ENCODE peak calls at places on chromosome 10, in six cellular contexts. One of them, this sample, is unnamed.

GRCh38 chr10:124989526-124989925 is 47.6 kb downstream of the ZRANB1 start:
- DNase-seq in natural killer cell: no peak
- DNase-seq in AG04449: no peak
- DNase-seq in foreskin fibroblast: peak; percentile 20
- DNase-seq in Panc1: no peak
- DNase-seq in brain microvascular endothelial cell: no peak
- DNase-seq in this sample: no peak

GRCh38 chr10:127690176-127690575 is 46.8 kb upstream of the FOXI2 start:
- DNase-seq in brain microvascular endothelial cell: no peak
- DNase-seq in natural killer cell: no peak
- DNase-seq in AG04449: no peak
- DNase-seq in foreskin fibroblast: no peak
- DNase-seq in Panc1: no peak
- DNase-seq in this sample: no peak

GRCh38 chr10:17831326-17831725 is 22.2 kb downstream of the MRC1 start:
- DNase-seq in AG04449: no peak
- DNase-seq in Panc1: no peak
- DNase-seq in brain microvascular endothelial cell: no peak
- DNase-seq in foreskin fibroblast: no peak
- DNase-seq in natural killer cell: no peak
- DNase-seq in this sample: no peak

GRCh38 chr10:6665847-6666246 is 85.8 kb upstream of the PRKCQ start:
- DNase-seq in foreskin fibroblast: no peak
- DNase-seq in brain microvascular endothelial cell: no peak
- DNase-seq in AG04449: no peak
- DNase-seq in Panc1: no peak
- DNase-seq in natural killer cell: no peak
- DNase-seq in this sample: no peak

GRCh38 chr10:61935085-61935484 is 33.6 kb downstream of the ARID5B start:
- DNase-seq in natural killer cell: no peak
- DNase-seq in AG04449: no peak
- DNase-seq in brain microvascular endothelial cell: no peak
- DNase-seq in Panc1: no peak
- DNase-seq in foreskin fibroblast: no peak
- DNase-seq in this sample: no peak

GRCh38 chr10:97291357-97292096 is 910 bp downstream of the ARHGAP19 start:
- DNase-seq in natural killer cell: no peak
- DNase-seq in AG04449: no peak
- DNase-seq in brain microvascular endothelial cell: no peak
- DNase-seq in foreskin fibroblast: no peak
- DNase-seq in Panc1: no peak
- DNase-seq in this sample: no peak

GRCh38 chr10:3043512-3044368 is 23.6 kb upstream of the PFKP start:
- DNase-seq in Panc1: peak; percentile 25
- DNase-seq in AG04449: no peak
- DNase-seq in foreskin fibroblast: peak; percentile 60
- DNase-seq in natural killer cell: no peak
- DNase-seq in brain microvascular endothelial cell: peak; percentile 72
- DNase-seq in this sample: no peak

GRCh38 chr10:78977761-78978305 is 90.9 kb upstream of the ZMIZ1 start:
- DNase-seq in foreskin fibroblast: peak; percentile 94
- DNase-seq in brain microvascular endothelial cell: peak; percentile 44
- DNase-seq in AG04449: no peak
- DNase-seq in natural killer cell: no peak
- DNase-seq in Panc1: no peak
- DNase-seq in this sample: no peak

DNA sequence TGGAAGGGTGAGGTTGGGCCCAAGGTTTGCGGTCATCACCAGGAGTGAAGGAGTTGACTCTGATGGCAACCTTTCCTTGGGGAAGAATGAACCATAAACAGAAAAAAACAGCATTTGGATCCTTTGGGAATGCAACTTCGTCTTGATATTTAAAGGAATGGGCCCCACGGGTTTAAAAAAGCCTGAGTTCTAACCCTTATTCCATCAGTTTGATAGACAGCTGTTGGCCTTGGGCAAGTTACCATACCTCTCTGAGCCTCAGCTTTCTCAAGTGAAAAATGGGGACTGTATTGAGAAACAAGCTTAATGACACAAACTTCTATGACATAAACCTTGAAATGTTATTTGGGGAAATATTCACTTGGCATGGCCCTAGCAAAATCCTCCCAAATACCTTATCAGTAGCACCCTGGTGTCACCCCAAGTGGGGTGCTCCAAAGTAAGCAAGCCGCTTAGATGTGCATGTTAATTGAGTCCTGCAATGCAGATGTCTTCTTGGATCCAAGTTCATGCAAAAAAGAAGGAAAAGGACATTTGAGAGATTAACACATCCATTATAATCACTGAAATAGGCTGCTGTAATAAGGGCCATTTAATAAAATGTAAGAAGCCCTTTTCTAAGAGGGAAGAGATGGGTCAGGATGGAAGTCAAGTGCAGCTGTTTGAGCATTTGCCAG is 13.8 kb downstream of the MXI1 start:
- DNase-seq in brain microvascular endothelial cell: no peak
- DNase-seq in natural killer cell: no peak
- DNase-seq in foreskin fibroblast: no peak
- DNase-seq in AG04449: no peak
- DNase-seq in Panc1: no peak
- DNase-seq in this sample: no peak
- TF ChIP-seq CTCF in brain microvascular endothelial cell: no peak
- TF ChIP-seq CTCF in natural killer cell: no peak
- TF ChIP-seq CTCF in foreskin fibroblast: no peak
- TF ChIP-seq CTCF in AG04449: no peak
- TF ChIP-seq CTCF in Panc1: no peak
- TF ChIP-seq CTCF in this sample: no peak

GRCh38 chr10:132252412-132252811 is 55.3 kb downstream of the STK32C start:
- DNase-seq in brain microvascular endothelial cell: no peak
- DNase-seq in Panc1: no peak
- DNase-seq in foreskin fibroblast: no peak
- DNase-seq in AG04449: no peak
- DNase-seq in natural killer cell: no peak
- DNase-seq in this sample: no peak
- TF ChIP-seq CTCF in brain microvascular endothelial cell: peak; percentile 40
- TF ChIP-seq CTCF in Panc1: no peak
- TF ChIP-seq CTCF in foreskin fibroblast: no peak
- TF ChIP-seq CTCF in AG04449: no peak
- TF ChIP-seq CTCF in natural killer cell: no peak
- TF ChIP-seq CTCF in this sample: peak; percentile 5

DNA sequence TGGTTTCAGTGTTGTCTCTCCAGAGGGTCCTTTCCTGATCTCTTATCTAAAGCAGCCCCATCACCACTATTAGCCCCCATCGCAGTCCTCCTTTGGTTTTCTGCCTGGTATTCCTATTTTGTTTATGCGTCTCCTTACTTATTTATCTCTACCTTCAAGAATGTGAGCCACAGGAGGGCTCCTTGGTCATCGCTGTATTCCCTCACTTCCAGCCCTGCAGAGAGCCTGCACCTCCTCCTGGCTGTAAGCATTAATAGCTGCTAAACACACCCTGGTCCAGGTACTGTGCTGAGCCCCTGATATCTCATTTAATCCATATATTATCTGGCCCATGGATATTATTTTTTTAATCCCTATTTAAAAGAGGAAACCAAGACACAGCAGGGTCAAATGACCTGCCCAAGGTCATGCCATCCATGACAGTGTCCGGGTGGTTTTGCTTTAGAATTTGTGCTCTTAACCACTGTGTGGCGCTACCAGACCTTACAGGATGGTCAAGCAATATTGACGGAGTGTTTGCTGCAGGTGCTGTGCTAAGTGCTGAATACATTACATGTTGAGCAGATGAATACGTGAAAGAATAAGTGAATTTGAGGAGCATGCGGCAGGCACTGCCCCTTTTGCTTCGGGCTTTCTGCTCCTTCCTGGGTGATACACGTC is 227.2 kb downstream of the ADAM12 start:
- DNase-seq in AG04449: no peak
- DNase-seq in foreskin fibroblast: no peak
- DNase-seq in Panc1: no peak
- DNase-seq in natural killer cell: no peak
- DNase-seq in brain microvascular endothelial cell: no peak
- DNase-seq in this sample: no peak
- TF ChIP-seq CTCF in AG04449: no peak
- TF ChIP-seq CTCF in foreskin fibroblast: no peak
- TF ChIP-seq CTCF in Panc1: peak; percentile 41
- TF ChIP-seq CTCF in natural killer cell: no peak
- TF ChIP-seq CTCF in brain microvascular endothelial cell: peak; percentile 52
- TF ChIP-seq CTCF in this sample: no peak

DNA sequence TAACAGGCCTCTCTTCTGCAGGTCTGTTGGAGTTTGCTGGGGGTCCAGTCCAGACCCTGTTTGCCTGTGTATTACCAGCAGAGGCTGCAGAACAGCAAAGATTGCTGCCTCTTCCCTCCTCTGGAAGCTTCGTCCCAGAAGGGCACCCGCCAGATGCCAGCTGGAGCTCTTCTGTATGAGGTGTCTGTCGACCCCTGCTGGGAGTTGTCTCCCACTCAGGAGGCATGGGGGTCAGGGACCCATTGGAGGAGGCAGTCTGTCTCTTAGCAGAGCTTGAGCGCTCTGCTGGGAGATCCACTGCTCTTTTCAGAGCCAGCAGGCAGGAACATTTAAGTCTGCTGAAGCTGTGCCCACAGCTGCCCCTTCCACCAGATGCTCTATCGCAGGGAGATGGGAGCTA is 361.1 kb upstream of the NRP1 start:
- DNase-seq in brain microvascular endothelial cell: no peak
- DNase-seq in natural killer cell: no peak
- DNase-seq in foreskin fibroblast: no peak
- DNase-seq in AG04449: no peak
- DNase-seq in Panc1: no peak
- DNase-seq in this sample: no peak
- TF ChIP-seq CTCF in brain microvascular endothelial cell: no peak
- TF ChIP-seq CTCF in natural killer cell: no peak
- TF ChIP-seq CTCF in foreskin fibroblast: no peak
- TF ChIP-seq CTCF in AG04449: no peak
- TF ChIP-seq CTCF in Panc1: no peak
- TF ChIP-seq CTCF in this sample: no peak

GRCh38 chr10:95688648-95689047 is 5.1 kb downstream of the TCTN3 start:
- DNase-seq in brain microvascular endothelial cell: no peak
- DNase-seq in natural killer cell: no peak
- DNase-seq in AG04449: no peak
- DNase-seq in Panc1: no peak
- DNase-seq in foreskin fibroblast: no peak
- DNase-seq in this sample: no peak
- TF ChIP-seq CTCF in brain microvascular endothelial cell: peak; percentile 8
- TF ChIP-seq CTCF in natural killer cell: no peak
- TF ChIP-seq CTCF in AG04449: no peak
- TF ChIP-seq CTCF in Panc1: peak; percentile 18
- TF ChIP-seq CTCF in foreskin fibroblast: no peak
- TF ChIP-seq CTCF in this sample: no peak

GRCh38 chr10:117553171-117553814 is 10.7 kb downstream of the EMX2 start:
- DNase-seq in Panc1: no peak
- DNase-seq in foreskin fibroblast: no peak
- DNase-seq in brain microvascular endothelial cell: no peak
- DNase-seq in natural killer cell: no peak
- DNase-seq in AG04449: no peak
- DNase-seq in this sample: no peak
- TF ChIP-seq CTCF in Panc1: no peak
- TF ChIP-seq CTCF in foreskin fibroblast: peak; percentile 26
- TF ChIP-seq CTCF in brain microvascular endothelial cell: no peak
- TF ChIP-seq CTCF in natural killer cell: no peak
- TF ChIP-seq CTCF in AG04449: peak; percentile 17
- TF ChIP-seq CTCF in this sample: no peak

GRCh38 chr10:118408145-118408544 is 66.0 kb upstream of the FAM204A start:
- DNase-seq in brain microvascular endothelial cell: no peak
- DNase-seq in AG04449: no peak
- DNase-seq in Panc1: no peak
- DNase-seq in natural killer cell: no peak
- DNase-seq in foreskin fibroblast: no peak
- DNase-seq in this sample: no peak

GRCh38 chr10:118405933-118406332 is 63.8 kb upstream of the FAM204A start:
- DNase-seq in foreskin fibroblast: no peak
- DNase-seq in Panc1: no peak
- DNase-seq in AG04449: no peak
- DNase-seq in brain microvascular endothelial cell: no peak
- DNase-seq in natural killer cell: no peak
- DNase-seq in this sample: no peak

GRCh38 chr10:118409295-118409694 is 67.2 kb upstream of the FAM204A start:
- DNase-seq in foreskin fibroblast: no peak
- DNase-seq in natural killer cell: no peak
- DNase-seq in brain microvascular endothelial cell: no peak
- DNase-seq in Panc1: no peak
- DNase-seq in AG04449: no peak
- DNase-seq in this sample: no peak

GRCh38 chr10:118407026-118407425 is 64.9 kb upstream of the FAM204A start:
- DNase-seq in Panc1: no peak
- DNase-seq in foreskin fibroblast: no peak
- DNase-seq in brain microvascular endothelial cell: no peak
- DNase-seq in AG04449: no peak
- DNase-seq in natural killer cell: no peak
- DNase-seq in this sample: no peak

DNA sequence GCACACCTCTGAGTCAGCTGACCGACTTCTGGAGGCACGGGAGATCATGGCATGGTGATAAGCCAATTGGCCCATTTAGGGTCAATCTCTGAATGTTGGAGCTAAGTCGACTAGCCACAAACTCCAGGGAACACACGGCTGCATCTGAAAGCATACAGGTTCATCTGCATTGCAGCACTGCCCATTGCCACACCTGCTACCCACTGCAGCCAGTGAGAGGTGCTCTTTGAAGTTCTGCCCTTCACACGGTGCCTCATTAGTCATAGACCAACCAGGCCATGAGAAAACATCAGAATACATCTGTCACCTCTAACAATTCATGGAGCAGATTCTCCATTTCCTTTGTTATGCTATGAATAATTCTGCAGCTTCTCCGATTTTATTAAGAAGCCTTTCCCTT is 65.6 kb upstream of the FAM204A start:
- DNase-seq in brain microvascular endothelial cell: no peak
- DNase-seq in AG04449: no peak
- DNase-seq in foreskin fibroblast: no peak
- DNase-seq in Panc1: no peak
- DNase-seq in natural killer cell: no peak
- DNase-seq in this sample: no peak
- TF ChIP-seq CTCF in brain microvascular endothelial cell: no peak
- TF ChIP-seq CTCF in AG04449: no peak
- TF ChIP-seq CTCF in foreskin fibroblast: no peak
- TF ChIP-seq CTCF in Panc1: no peak
- TF ChIP-seq CTCF in natural killer cell: no peak
- TF ChIP-seq CTCF in this sample: no peak